ENCODE peak calls at places on chromosomes 5 and 9, in six cellular contexts. M, F, E, Z, Y and K are unnamed samples.

GRCh38 chr9:105141448-105142101 is 102.9 kb upstream of the SLC44A1 start:
- DNase-seq in Z (no peak), Y (no peak), E (no peak), F (no peak), M (no peak), K (no peak)

GRCh38 chr5:56829137-56829536 is 13.8 kb downstream of the MAP3K1 start:
- DNase-seq in Z (no peak), F (no peak), E (no peak), M (no peak), Y (no peak), K (no peak)

GRCh38 chr9:72599874-72600534 is 78.6 kb downstream of the TMC1 start:
- DNase-seq in E (no peak), Z (no peak), Y (no peak), F (no peak), M (no peak), K (no peak)

GRCh38 chr5:119271758-119272730 is 83.8 kb upstream of the TNFAIP8 start:
- DNase-seq in Y (no peak), Z (no peak), M (peak; percentile 11), E (no peak), F (no peak), K (no peak)

GRCh38 chr9:137318976-137319375 is 16.9 kb upstream of the NRARP start:
- DNase-seq in Y (no peak), F (no peak), M (no peak), E (no peak), Z (peak; percentile 74), K (peak; percentile 81)

GRCh38 chr9:118929317-118929716 is 439.9 kb downstream of the BRINP1 start:
- DNase-seq in Y (no peak), E (no peak), M (peak; percentile 92), F (peak; percentile 74), Z (no peak), K (no peak)

GRCh38 chr9:121889990-121890563 is 203.0 kb downstream of the TTLL11 start:
- DNase-seq in Z (no peak), F (peak; percentile 40), M (peak; percentile 80), Y (no peak), E (no peak), K (no peak)

GRCh38 chr9:15304620-15305019 is 2.4 kb downstream of the TTC39B start:
- DNase-seq in Y (no peak), M (no peak), E (no peak), Z (no peak), F (no peak), K (no peak)

GRCh38 chr9:110007477-110008270 is 200.3 kb downstream of the C9orf152 start:
- DNase-seq in Y (no peak), F (no peak), E (no peak), M (no peak), Z (no peak), K (no peak)

GRCh38 chr5:77924081-77924480 is 147.9 kb upstream of the TBCA start:
- DNase-seq in Y (no peak), Z (no peak), F (no peak), E (no peak), M (peak; percentile 27), K (no peak)

GRCh38 chr5:29017501-29017900 is 1979.1 kb upstream of the CDH9 start:
- DNase-seq in M (no peak), E (no peak), Y (no peak), Z (no peak), F (no peak), K (no peak)

GRCh38 chr5:67493676-67494075 is 297.1 kb upstream of the CD180 start:
- DNase-seq in E (no peak), Y (no peak), Z (peak; percentile 63), M (peak; percentile 30), F (peak; percentile 17), K (peak; percentile 60)

GRCh38 chr9:36551129-36551528 is 21.6 kb upstream of the MELK start:
- DNase-seq in E (no peak), Z (no peak), F (peak; percentile 32), Y (no peak), M (peak; percentile 50), K (no peak)

GRCh38 chr5:131280417-131280816 is 16.6 kb downstream of the CDC42SE2 start:
- DNase-seq in M (peak; percentile 19), Z (no peak), F (no peak), E (no peak), Y (no peak), K (no peak)

GRCh38 chr9:37923796-37924430 is 20.0 kb upstream of the SLC25A51 start:
- DNase-seq in E (no peak), Z (no peak), Y (no peak), F (no peak), M (no peak), K (no peak)

GRCh38 chr9:6827370-6827949 is 69.7 kb downstream of the KDM4C start:
- DNase-seq in F (peak; percentile 60), Z (no peak), E (peak; percentile 45), Y (no peak), M (peak; percentile 57), K (peak; percentile 65)

GRCh38 chr9:69970001-69970531 is 73.6 kb upstream of the MAMDC2 start:
- DNase-seq in Y (no peak), E (no peak), F (no peak), Z (no peak), M (peak; percentile 29), K (no peak)

GRCh38 chr5:10745133-10745532 is 15.9 kb downstream of the DAP start:
- DNase-seq in E (no peak), M (peak; percentile 28), Z (no peak), Y (no peak), F (no peak), K (no peak)

GRCh38 chr9:138099803-138100598 is 222.4 kb downstream of the CACNA1B start:
- DNase-seq in Z (no peak), Y (no peak), F (no peak), E (no peak), M (no peak), K (no peak)

GRCh38 chr5:74056789-74057164 is 430.8 kb downstream of the ARHGEF28 start:
- DNase-seq in M (peak; percentile 53), E (no peak), Y (no peak), Z (no peak), F (peak; percentile 40), K (no peak)

GRCh38 chr9:116596646-116597045 is 90.5 kb upstream of the TRIM32 start:
- DNase-seq in F (no peak), M (peak; percentile 48), Z (no peak), Y (no peak), E (no peak), K (no peak)

GRCh38 chr9:108813951-108814601 is 41.7 kb downstream of the ACTL7B start:
- DNase-seq in F (peak; percentile 49), E (peak; percentile 40), Y (no peak), M (peak; percentile 77), Z (peak; percentile 29), K (peak; percentile 35)

GRCh38 chr9:38682713-38683112 is 37.2 kb downstream of the FAM240B start:
- DNase-seq in Z (no peak), M (peak; percentile 64), F (peak; percentile 91), Y (no peak), E (no peak), K (peak; percentile 29)

GRCh38 chr5:1732955-1733354 is 66.7 kb downstream of the MRPL36 start:
- DNase-seq in Y (no peak), F (no peak), M (no peak), Z (peak; percentile 14), E (no peak), K (peak; percentile 2)

GRCh38 chr5:170907758-170908157 is 45.9 kb downstream of the RANBP17 start:
- DNase-seq in M (peak; percentile 57), Z (no peak), E (no peak), Y (no peak), F (peak; percentile 87), K (no peak)

GRCh38 chr9:134206317-134207300 is 42.2 kb upstream of the RNU6ATAC start:
- DNase-seq in Z (no peak), E (no peak), Y (no peak), F (no peak), M (no peak), K (no peak)

GRCh38 chr5:435156-435790 is 7.7 kb upstream of the EXOC3 start:
- DNase-seq in M (no peak), Z (peak; percentile 19), Y (no peak), F (no peak), E (no peak), K (no peak)

GRCh38 chr5:133715622-133716021 is 103.3 kb upstream of the FSTL4 start:
- DNase-seq in Y (no peak), E (no peak), M (no peak), F (no peak), Z (peak; percentile 7), K (no peak)

GRCh38 chr5:31895199-31895598 is 256.3 kb downstream of the PDZD2 start:
- DNase-seq in Y (no peak), M (no peak), F (no peak), Z (no peak), E (no peak), K (no peak)

GRCh38 chr5:10478436-10478835 is 36.8 kb downstream of the ROPN1L start:
- DNase-seq in F (peak; percentile 27), Y (no peak), M (peak; percentile 27), Z (no peak), E (no peak), K (no peak)

GRCh38 chr9:133972041-133972970 is 19.8 kb downstream of the VAV2 start:
- DNase-seq in Y (no peak), Z (no peak), M (no peak), E (no peak), F (no peak), K (no peak)

GRCh38 chr9:116232425-116233159 is 79.0 kb downstream of the PAPPA start:
- DNase-seq in M (peak; percentile 79), F (peak; percentile 19), Z (no peak), Y (no peak), E (no peak), K (no peak)

GRCh38 chr5:171600736-171601265 is 181.4 kb downstream of the FGF18 start:
- DNase-seq in Z (peak; percentile 3), F (no peak), Y (no peak), E (no peak), M (peak; percentile 21), K (no peak)

GRCh38 chr5:150180241-150181027 is 9.4 kb upstream of the SLC6A7 start:
- DNase-seq in F (no peak), Y (no peak), E (no peak), M (peak; percentile 45), Z (no peak), K (no peak)

GRCh38 chr5:20305463-20305862 is 317.5 kb upstream of the CDH18 start:
- DNase-seq in M (no peak), Z (no peak), F (no peak), Y (no peak), E (no peak), K (no peak)